ENCODE peak calls at places on chromosome 9, in ten cellular contexts. One of them, this sample, is unnamed.

GRCh38 chr9:130972957-130973685 is 34.1 kb upstream of the FIBCD1 start:
- DNase-seq in left ventricle myocardium inferior: no peak
- DNase-seq in posterior cingulate gyrus: no peak
- DNase-seq in AG04450: no peak
- DNase-seq in stimulated activated CD8-positive, alpha-beta memory T cell treated with anti-CD3 and anti-CD28 coated beads, Interleukin-4, amount 100 ng/mL, for 24 hours: no peak
- DNase-seq in CD4-positive, CD25-positive, alpha-beta regulatory T cell: no peak
- DNase-seq in activated T-cell treated with anti-CD3 and anti-CD28 coated beads for 24 hours: no peak
- DNase-seq in stimulated activated CD4-positive, alpha-beta T cell treated with anti-CD3 and anti-CD28 coated beads, Interleukin-15, amount 100 ng/mL, for 24 hours: no peak
- DNase-seq in iPS DF 6.9: no peak
- DNase-seq in right lobe of liver: no peak
- DNase-seq in this sample: no peak

GRCh38 chr9:34384368-34385165 is 7.9 kb upstream of the MYORG start:
- DNase-seq in left ventricle myocardium inferior: no peak
- DNase-seq in posterior cingulate gyrus: no peak
- DNase-seq in AG04450: no peak
- DNase-seq in stimulated activated CD8-positive, alpha-beta memory T cell treated with anti-CD3 and anti-CD28 coated beads, Interleukin-4, amount 100 ng/mL, for 24 hours: no peak
- DNase-seq in CD4-positive, CD25-positive, alpha-beta regulatory T cell: no peak
- DNase-seq in activated T-cell treated with anti-CD3 and anti-CD28 coated beads for 24 hours: no peak
- DNase-seq in stimulated activated CD4-positive, alpha-beta T cell treated with anti-CD3 and anti-CD28 coated beads, Interleukin-15, amount 100 ng/mL, for 24 hours: no peak
- DNase-seq in iPS DF 6.9: no peak
- DNase-seq in right lobe of liver: no peak
- DNase-seq in this sample: no peak

GRCh38 chr9:8783999-8784398 is 984.4 kb upstream of the DMAC1 start:
- DNase-seq in left ventricle myocardium inferior: no peak
- DNase-seq in posterior cingulate gyrus: no peak
- DNase-seq in AG04450: no peak
- DNase-seq in stimulated activated CD8-positive, alpha-beta memory T cell treated with anti-CD3 and anti-CD28 coated beads, Interleukin-4, amount 100 ng/mL, for 24 hours: no peak
- DNase-seq in CD4-positive, CD25-positive, alpha-beta regulatory T cell: no peak
- DNase-seq in activated T-cell treated with anti-CD3 and anti-CD28 coated beads for 24 hours: no peak
- DNase-seq in stimulated activated CD4-positive, alpha-beta T cell treated with anti-CD3 and anti-CD28 coated beads, Interleukin-15, amount 100 ng/mL, for 24 hours: no peak
- DNase-seq in iPS DF 6.9: no peak
- DNase-seq in right lobe of liver: no peak
- DNase-seq in this sample: no peak

GRCh38 chr9:133714606-133715294 is 23.4 kb downstream of the SARDH start:
- DNase-seq in left ventricle myocardium inferior: peak
- DNase-seq in posterior cingulate gyrus: no peak
- DNase-seq in AG04450: no peak
- DNase-seq in stimulated activated CD8-positive, alpha-beta memory T cell treated with anti-CD3 and anti-CD28 coated beads, Interleukin-4, amount 100 ng/mL, for 24 hours: no peak
- DNase-seq in CD4-positive, CD25-positive, alpha-beta regulatory T cell: no peak
- DNase-seq in activated T-cell treated with anti-CD3 and anti-CD28 coated beads for 24 hours: no peak
- DNase-seq in stimulated activated CD4-positive, alpha-beta T cell treated with anti-CD3 and anti-CD28 coated beads, Interleukin-15, amount 100 ng/mL, for 24 hours: no peak
- DNase-seq in iPS DF 6.9: no peak
- DNase-seq in right lobe of liver: peak
- DNase-seq in this sample: peak

GRCh38 chr9:63859475-63860215 is 1425.4 kb downstream of the FOXD4L5 start:
- DNase-seq in left ventricle myocardium inferior: peak
- DNase-seq in posterior cingulate gyrus: no peak
- DNase-seq in AG04450: no peak
- DNase-seq in stimulated activated CD8-positive, alpha-beta memory T cell treated with anti-CD3 and anti-CD28 coated beads, Interleukin-4, amount 100 ng/mL, for 24 hours: no peak
- DNase-seq in CD4-positive, CD25-positive, alpha-beta regulatory T cell: peak
- DNase-seq in activated T-cell treated with anti-CD3 and anti-CD28 coated beads for 24 hours: no peak
- DNase-seq in stimulated activated CD4-positive, alpha-beta T cell treated with anti-CD3 and anti-CD28 coated beads, Interleukin-15, amount 100 ng/mL, for 24 hours: no peak
- DNase-seq in iPS DF 6.9: no peak
- DNase-seq in right lobe of liver: peak
- DNase-seq in this sample: no peak

GRCh38 chr9:35162605-35163315 is 951 bp downstream of the UNC13B start:
- DNase-seq in left ventricle myocardium inferior: no peak
- DNase-seq in posterior cingulate gyrus: no peak
- DNase-seq in AG04450: no peak
- DNase-seq in stimulated activated CD8-positive, alpha-beta memory T cell treated with anti-CD3 and anti-CD28 coated beads, Interleukin-4, amount 100 ng/mL, for 24 hours: no peak
- DNase-seq in CD4-positive, CD25-positive, alpha-beta regulatory T cell: peak
- DNase-seq in activated T-cell treated with anti-CD3 and anti-CD28 coated beads for 24 hours: no peak
- DNase-seq in stimulated activated CD4-positive, alpha-beta T cell treated with anti-CD3 and anti-CD28 coated beads, Interleukin-15, amount 100 ng/mL, for 24 hours: no peak
- DNase-seq in iPS DF 6.9: no peak
- DNase-seq in right lobe of liver: peak
- DNase-seq in this sample: no peak

GRCh38 chr9:124660341-124660801 is 110.7 kb downstream of the NR6A1 start:
- DNase-seq in left ventricle myocardium inferior: no peak
- DNase-seq in posterior cingulate gyrus: peak
- DNase-seq in AG04450: no peak
- DNase-seq in stimulated activated CD8-positive, alpha-beta memory T cell treated with anti-CD3 and anti-CD28 coated beads, Interleukin-4, amount 100 ng/mL, for 24 hours: no peak
- DNase-seq in CD4-positive, CD25-positive, alpha-beta regulatory T cell: peak
- DNase-seq in activated T-cell treated with anti-CD3 and anti-CD28 coated beads for 24 hours: no peak
- DNase-seq in stimulated activated CD4-positive, alpha-beta T cell treated with anti-CD3 and anti-CD28 coated beads, Interleukin-15, amount 100 ng/mL, for 24 hours: peak
- DNase-seq in iPS DF 6.9: no peak
- DNase-seq in right lobe of liver: no peak
- DNase-seq in this sample: no peak

GRCh38 chr9:2778816-2779215 is 61.5 kb downstream of the KCNV2 start:
- DNase-seq in left ventricle myocardium inferior: no peak
- DNase-seq in posterior cingulate gyrus: no peak
- DNase-seq in AG04450: no peak
- DNase-seq in stimulated activated CD8-positive, alpha-beta memory T cell treated with anti-CD3 and anti-CD28 coated beads, Interleukin-4, amount 100 ng/mL, for 24 hours: no peak
- DNase-seq in CD4-positive, CD25-positive, alpha-beta regulatory T cell: no peak
- DNase-seq in activated T-cell treated with anti-CD3 and anti-CD28 coated beads for 24 hours: no peak
- DNase-seq in stimulated activated CD4-positive, alpha-beta T cell treated with anti-CD3 and anti-CD28 coated beads, Interleukin-15, amount 100 ng/mL, for 24 hours: no peak
- DNase-seq in iPS DF 6.9: no peak
- DNase-seq in right lobe of liver: no peak
- DNase-seq in this sample: no peak

GRCh38 chr9:137441289-137441934 is at the start of gene ENTPD8:
- DNase-seq in left ventricle myocardium inferior: no peak
- DNase-seq in posterior cingulate gyrus: peak
- DNase-seq in AG04450: no peak
- DNase-seq in stimulated activated CD8-positive, alpha-beta memory T cell treated with anti-CD3 and anti-CD28 coated beads, Interleukin-4, amount 100 ng/mL, for 24 hours: no peak
- DNase-seq in CD4-positive, CD25-positive, alpha-beta regulatory T cell: no peak
- DNase-seq in activated T-cell treated with anti-CD3 and anti-CD28 coated beads for 24 hours: no peak
- DNase-seq in stimulated activated CD4-positive, alpha-beta T cell treated with anti-CD3 and anti-CD28 coated beads, Interleukin-15, amount 100 ng/mL, for 24 hours: no peak
- DNase-seq in iPS DF 6.9: peak
- DNase-seq in right lobe of liver: peak
- DNase-seq in this sample: peak

GRCh38 chr9:135240871-135241311 is 153.4 kb downstream of the OLFM1 start:
- DNase-seq in left ventricle myocardium inferior: no peak
- DNase-seq in posterior cingulate gyrus: peak
- DNase-seq in AG04450: no peak
- DNase-seq in stimulated activated CD8-positive, alpha-beta memory T cell treated with anti-CD3 and anti-CD28 coated beads, Interleukin-4, amount 100 ng/mL, for 24 hours: no peak
- DNase-seq in CD4-positive, CD25-positive, alpha-beta regulatory T cell: no peak
- DNase-seq in activated T-cell treated with anti-CD3 and anti-CD28 coated beads for 24 hours: no peak
- DNase-seq in stimulated activated CD4-positive, alpha-beta T cell treated with anti-CD3 and anti-CD28 coated beads, Interleukin-15, amount 100 ng/mL, for 24 hours: no peak
- DNase-seq in iPS DF 6.9: no peak
- DNase-seq in right lobe of liver: no peak
- DNase-seq in this sample: peak

GRCh38 chr9:81146684-81147337 is 542.5 kb downstream of the TLE1 start:
- DNase-seq in left ventricle myocardium inferior: no peak
- DNase-seq in posterior cingulate gyrus: no peak
- DNase-seq in AG04450: no peak
- DNase-seq in stimulated activated CD8-positive, alpha-beta memory T cell treated with anti-CD3 and anti-CD28 coated beads, Interleukin-4, amount 100 ng/mL, for 24 hours: no peak
- DNase-seq in CD4-positive, CD25-positive, alpha-beta regulatory T cell: no peak
- DNase-seq in activated T-cell treated with anti-CD3 and anti-CD28 coated beads for 24 hours: no peak
- DNase-seq in stimulated activated CD4-positive, alpha-beta T cell treated with anti-CD3 and anti-CD28 coated beads, Interleukin-15, amount 100 ng/mL, for 24 hours: no peak
- DNase-seq in iPS DF 6.9: no peak
- DNase-seq in right lobe of liver: no peak
- DNase-seq in this sample: no peak

GRCh38 chr9:109817146-109817845 is 37.3 kb downstream of the PALM2AKAP2 start:
- DNase-seq in left ventricle myocardium inferior: no peak
- DNase-seq in posterior cingulate gyrus: no peak
- DNase-seq in AG04450: no peak
- DNase-seq in stimulated activated CD8-positive, alpha-beta memory T cell treated with anti-CD3 and anti-CD28 coated beads, Interleukin-4, amount 100 ng/mL, for 24 hours: no peak
- DNase-seq in CD4-positive, CD25-positive, alpha-beta regulatory T cell: no peak
- DNase-seq in activated T-cell treated with anti-CD3 and anti-CD28 coated beads for 24 hours: no peak
- DNase-seq in stimulated activated CD4-positive, alpha-beta T cell treated with anti-CD3 and anti-CD28 coated beads, Interleukin-15, amount 100 ng/mL, for 24 hours: no peak
- DNase-seq in iPS DF 6.9: no peak
- DNase-seq in right lobe of liver: no peak
- DNase-seq in this sample: no peak

GRCh38 chr9:115850548-115851304 is 302.9 kb upstream of the PAPPA start:
- DNase-seq in left ventricle myocardium inferior: no peak
- DNase-seq in posterior cingulate gyrus: no peak
- DNase-seq in AG04450: peak
- DNase-seq in stimulated activated CD8-positive, alpha-beta memory T cell treated with anti-CD3 and anti-CD28 coated beads, Interleukin-4, amount 100 ng/mL, for 24 hours: no peak
- DNase-seq in CD4-positive, CD25-positive, alpha-beta regulatory T cell: no peak
- DNase-seq in activated T-cell treated with anti-CD3 and anti-CD28 coated beads for 24 hours: no peak
- DNase-seq in stimulated activated CD4-positive, alpha-beta T cell treated with anti-CD3 and anti-CD28 coated beads, Interleukin-15, amount 100 ng/mL, for 24 hours: no peak
- DNase-seq in iPS DF 6.9: no peak
- DNase-seq in right lobe of liver: no peak
- DNase-seq in this sample: no peak

GRCh38 chr9:137967280-137967943 is 89.8 kb downstream of the CACNA1B start:
- DNase-seq in left ventricle myocardium inferior: no peak
- DNase-seq in posterior cingulate gyrus: no peak
- DNase-seq in AG04450: no peak
- DNase-seq in stimulated activated CD8-positive, alpha-beta memory T cell treated with anti-CD3 and anti-CD28 coated beads, Interleukin-4, amount 100 ng/mL, for 24 hours: no peak
- DNase-seq in CD4-positive, CD25-positive, alpha-beta regulatory T cell: no peak
- DNase-seq in activated T-cell treated with anti-CD3 and anti-CD28 coated beads for 24 hours: no peak
- DNase-seq in stimulated activated CD4-positive, alpha-beta T cell treated with anti-CD3 and anti-CD28 coated beads, Interleukin-15, amount 100 ng/mL, for 24 hours: no peak
- DNase-seq in iPS DF 6.9: no peak
- DNase-seq in right lobe of liver: no peak
- DNase-seq in this sample: no peak